ENCODE peak calls at places on chromosome 2, in ten cellular contexts. J is mesothelial cell of epicardium; V is activated naive CD4-positive, alpha-beta T cell treated with Interleukin-2 at 50 U/mL for 16 hours; G is immature natural killer cell; H is NCI-H2081 treated with DMSO at 0.1 percent for 48 hours; K is fibroblast of mammary gland; Y is activated CD4-positive, alpha-beta T cell treated with anti-CD3 and anti-CD28 coated beads, Interleukin-2, amount 50 U/mL, for 1 hour; F is gastrocnemius medialis; N is activated T-cell treated with anti-CD3 and anti-CD28 coated beads, Interleukin-2, amount 50 U/mL, for 48 hours; E is NCI-H1694 treated with DMSO at 0.1 percent for 48 hours. B is an unnamed sample.
A peak's percentile ranks its signal among the peaks of the same experiment; 100 is the strongest.

GRCh38 chr2:104701471-104701911 is 152.4 kb upstream of the POU3F3 start:
- DNase-seq in K (no peak), G (no peak), F (no peak), Y (no peak), J (no peak), N (no peak), H (no peak), V (no peak), E (no peak), B (no peak)

GRCh38 chr2:12606472-12607000 is 110.2 kb upstream of the TRIB2 start:
- DNase-seq in K (peak; percentile 68), N (no peak), J (no peak), G (no peak), V (no peak), F (no peak), H (no peak), E (no peak), Y (no peak), B (no peak)

GRCh38 chr2:240250985-240251847 is 110.8 kb upstream of the OTOS start:
- DNase-seq in G (no peak), E (no peak), K (peak; percentile 99), F (peak; percentile 91), V (no peak), Y (no peak), H (no peak), N (no peak), J (peak; percentile 64), B (no peak)

GRCh38 chr2:33000986-33001385 is 54.2 kb downstream of the LTBP1 start:
- DNase-seq in K (no peak), J (no peak), H (no peak), F (no peak), N (no peak), G (no peak), E (no peak), Y (no peak), V (no peak), B (no peak)

GRCh38 chr2:98698896-98699295 is 32.0 kb downstream of the MGAT4A start:
- DNase-seq in Y (no peak), H (no peak), G (no peak), E (no peak), F (no peak), N (no peak), V (no peak), J (no peak), K (no peak), B (no peak)

GRCh38 chr2:134782107-134782506 is 56.3 kb upstream of the ACMSD start:
- DNase-seq in F (no peak), V (no peak), J (no peak), Y (no peak), K (no peak), G (no peak), N (no peak), E (no peak), H (no peak), B (no peak)

GRCh38 chr2:128512664-128513415 is 194.2 kb upstream of the HS6ST1 start:
- DNase-seq in G (no peak), H (no peak), E (peak; percentile 58), V (no peak), K (no peak), Y (no peak), F (no peak), N (no peak), J (no peak), B (no peak)

GRCh38 chr2:101697794-101698418 is 399 bp downstream of the MAP4K4 start:
- DNase-seq in E (no peak), F (no peak), G (no peak), J (peak; percentile 45), Y (no peak), H (no peak), V (peak; percentile 33), K (no peak), N (peak; percentile 47), B (no peak)

GRCh38 chr2:52502476-52502860 is 1265.1 kb upstream of the CHAC2 start:
- DNase-seq in E (no peak), F (no peak), N (no peak), H (no peak), K (no peak), V (no peak), J (no peak), Y (no peak), G (no peak), B (no peak)